ENCODE peak calls at places on chromosomes 6 and 20, in four cellular contexts. T, W, J and M are unnamed samples.

GRCh38 chr20:55090301-55090700 is 614.9 kb downstream of the DOK5 start:
- DNase-seq in W (no peak), J (no peak), T (no peak), M (no peak)

GRCh38 chr6:32882879-32883250 is 28.9 kb downstream of the PSMB9 start:
- DNase-seq in T (no peak), J (no peak), W (no peak), M (no peak)

GRCh38 chr6:161434921-161435411 is 161.1 kb upstream of the AGPAT4 start:
- DNase-seq in W (no peak), J (no peak), T (no peak), M (no peak)

GRCh38 chr6:129105035-129105434 is 222.1 kb downstream of the LAMA2 start:
- DNase-seq in T (no peak), W (no peak), J (no peak), M (no peak)

GRCh38 chr20:4021905-4022304 is 6.5 kb upstream of the RNF24 start:
- DNase-seq in T (no peak), W (no peak), J (no peak), M (no peak)

GRCh38 chr6:53214172-53214571 is 65.5 kb upstream of the GCM1 start:
- DNase-seq in W (no peak), J (no peak), T (no peak), M (no peak)

GRCh38 chr6:66865771-66866170 is 1158.7 kb upstream of the EYS start:
- DNase-seq in J (no peak), T (no peak), W (no peak), M (no peak)

GRCh38 chr6:140062042-140063041 is 687.9 kb upstream of the CITED2 start:
- DNase-seq in T (no peak), J (no peak), W (no peak), M (no peak)

GRCh38 chr6:159042003-159042823 is 2.6 kb downstream of the TAGAP start:
- DNase-seq in T (peak), W (peak), J (peak), M (peak)

GRCh38 chr6:32152414-32153251 is 894 bp upstream of the PRRT1 start:
- DNase-seq in J (peak), W (no peak), T (no peak), M (no peak)

GRCh38 chr20:64055893-64056638 is 6.6 kb upstream of the SOX18 start:
- DNase-seq in J (no peak), W (no peak), T (no peak), M (peak)

GRCh38 chr6:75932067-75932466 is 140.4 kb downstream of the IMPG1 start:
- DNase-seq in W (peak), J (peak), T (no peak), M (peak)

DNA sequence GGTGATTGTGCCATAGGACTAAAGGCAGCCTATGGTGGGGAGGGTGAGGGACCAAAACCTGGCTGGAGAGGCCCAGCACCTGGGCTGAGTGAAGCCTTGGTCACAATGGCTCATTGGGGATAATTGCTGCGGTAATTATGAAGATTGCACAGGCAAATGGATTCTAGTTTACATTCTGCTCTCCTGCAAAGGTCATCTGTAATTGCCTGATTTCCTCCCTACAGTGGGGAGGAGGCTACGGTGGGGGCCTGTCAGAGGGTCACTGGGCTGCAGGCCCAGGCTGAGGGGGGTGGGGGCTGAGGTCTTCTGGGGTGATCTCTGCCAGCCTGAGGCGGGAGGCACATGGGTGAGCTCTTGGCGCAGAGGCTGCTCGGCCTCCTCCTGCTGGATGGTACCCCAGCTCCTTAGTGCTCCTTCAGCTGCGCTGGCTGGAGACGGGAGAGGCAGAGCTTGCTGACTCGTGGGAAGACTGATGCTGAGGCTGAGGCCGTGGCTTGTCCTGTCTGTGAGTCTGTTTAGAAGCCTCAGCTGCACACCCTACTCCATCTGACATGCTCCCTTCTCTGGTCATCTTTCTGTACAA is 30.3 kb downstream of the PACSIN1 start:
- DNase-seq in T (no peak), J (no peak), W (no peak), M (no peak)
- TF ChIP-seq GABPA in T (no peak), J (no peak), W (no peak), M (no peak)

GRCh38 chr6:157235600-157236039 is 87.7 kb downstream of the TMEM242 start:
- DNase-seq in J (no peak), W (no peak), T (no peak), M (peak)
- TF ChIP-seq EZH2 in J (no peak), W (no peak), T (no peak), M (peak)

GRCh38 chr6:3409699-3410384 is 47.0 kb downstream of the SLC22A23 start:
- DNase-seq in T (no peak), J (peak), W (no peak), M (peak)
- TF ChIP-seq ATF2 in T (no peak), J (no peak), W (no peak), M (peak)

GRCh38 chr20:41055679-41056078 is 27.1 kb downstream of the TOP1 start:
- DNase-seq in J (no peak), W (no peak), T (no peak), M (no peak)

GRCh38 chr20:41052742-41053419 is 24.3 kb downstream of the TOP1 start:
- DNase-seq in T (no peak), J (no peak), W (no peak), M (no peak)

GRCh38 chr20:41058007-41058673 is 29.5 kb downstream of the TOP1 start:
- DNase-seq in W (no peak), J (no peak), T (no peak), M (peak)

GRCh38 chr20:41051426-41051825 is 22.8 kb downstream of the TOP1 start:
- DNase-seq in J (no peak), T (no peak), W (no peak), M (no peak)

GRCh38 chr20:41054463-41055230 is 26.0 kb downstream of the TOP1 start:
- DNase-seq in J (no peak), W (no peak), T (no peak), M (no peak)
- TF ChIP-seq GABPA in J (no peak), W (no peak), T (no peak), M (no peak)

DNA sequence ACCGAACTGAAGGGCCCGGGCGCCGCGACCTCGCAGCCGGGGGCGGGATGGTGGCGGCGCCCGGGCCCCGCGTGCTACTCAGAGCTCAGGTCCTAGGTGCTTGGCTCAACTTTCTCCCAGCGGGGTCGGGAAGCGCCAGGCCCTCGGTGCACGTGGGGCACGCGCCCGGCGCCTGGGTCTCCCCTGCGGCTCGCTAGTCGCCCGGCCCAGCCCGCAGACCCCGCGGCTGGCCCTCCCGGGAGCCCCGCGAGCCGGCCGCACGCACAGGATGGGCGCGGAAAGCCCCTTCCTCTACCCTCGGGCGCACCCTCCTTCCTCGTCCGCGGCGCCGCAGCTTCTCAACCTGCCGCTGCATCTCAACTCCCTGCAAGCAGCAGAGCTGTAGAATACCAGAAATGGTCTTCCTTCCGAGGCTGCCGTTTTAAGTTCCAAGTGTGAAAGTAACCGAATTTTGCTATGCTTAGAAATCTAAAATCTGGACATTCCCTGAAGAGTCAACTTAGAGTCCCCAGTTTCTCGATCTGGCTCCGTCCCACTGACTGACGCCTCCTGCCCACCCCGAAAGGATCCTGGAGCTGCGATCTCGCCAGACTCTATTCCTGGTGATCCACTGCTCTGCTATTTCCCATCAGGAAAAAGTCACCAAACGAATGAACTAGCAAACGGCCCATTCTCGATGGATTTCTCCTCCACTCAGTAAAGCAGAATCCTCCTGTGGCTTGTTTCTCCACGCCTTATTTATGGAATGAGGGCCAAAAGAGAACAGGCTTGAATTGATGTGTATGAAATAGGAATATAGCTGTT is 5.6 kb downstream of the NKX2-4 start:
- DNase-seq in T (no peak), J (no peak), W (peak), M (no peak)
- TF ChIP-seq EZH2 in T (no peak), J (no peak), W (peak), M (no peak)

GRCh38 chr20:18427214-18427613 is 39.6 kb downstream of the DZANK1 start:
- DNase-seq in W (no peak), J (no peak), T (no peak), M (no peak)
- TF ChIP-seq ATF2 in W (no peak), J (no peak), T (no peak), M (no peak)

GRCh38 chr6:110097443-110097842 is 82.0 kb downstream of the WASF1 start:
- DNase-seq in J (no peak), T (no peak), W (no peak), M (no peak)
- TF ChIP-seq GABPA in J (no peak), T (no peak), W (no peak), M (no peak)